ENCODE peak calls at places on chromosomes 11 and 22, in eight cellular contexts. W is heart right ventricle, D is prostate gland, F is A549, N is transverse colon, Q is aorta, M is pancreas, R is ascending aorta. S is an unnamed sample. For H3K4me1, the result is how much of the 10 kb centered on the place peaks cover.

GRCh38 chr11:8273281-8273680 is 9.6 kb upstream of the LMO1 start:
- DNase-seq in W (no peak), D (no peak), F (peak), N (no peak), Q (no peak), M (no peak), R (no peak), S (no peak)

GRCh38 chr11:134762248-134763029 is 350.4 kb upstream of the B3GAT1 start:
- DNase-seq in W (peak), D (no peak), F (no peak), N (no peak), Q (no peak), M (no peak), R (no peak), S (no peak)

GRCh38 chr11:67468509-67468834 is 579 bp downstream of the TMEM134 start:
- DNase-seq in W (no peak), D (no peak), F (no peak), N (no peak), Q (no peak), M (no peak), R (no peak), S (no peak)

GRCh38 chr11:106424111-106424510 is 346.6 kb downstream of the AASDHPPT start:
- DNase-seq in W (no peak), D (no peak), F (no peak), N (no peak), Q (no peak), M (no peak), R (no peak), S (no peak)

GRCh38 chr11:109267293-109268095 is 154.5 kb upstream of the C11orf87 start:
- DNase-seq in W (no peak), D (no peak), F (no peak), N (no peak), Q (no peak), M (no peak), R (no peak), S (peak)

GRCh38 chr11:41533761-41534160 is 74.3 kb upstream of the LRRC4C start:
- DNase-seq in W (no peak), D (no peak), F (no peak), N (no peak), Q (no peak), M (no peak), R (no peak), S (no peak)

GRCh38 chr11:107598225-107599139 is 7.5 kb downstream of the ELMOD1 start:
- DNase-seq in W (no peak), D (no peak), F (peak), N (no peak), Q (no peak), M (no peak), R (no peak), S (peak)

GRCh38 chr11:5267033-5267563 is 2.6 kb downstream of the HBE1 start:
- DNase-seq in W (no peak), D (no peak), F (no peak), N (no peak), Q (no peak), M (no peak), R (no peak), S (no peak)

GRCh38 chr11:69018924-69019323 is 5.9 kb upstream of the MRGPRF start:
- DNase-seq in W (no peak), D (no peak), F (no peak), N (no peak), Q (peak), M (no peak), R (no peak), S (peak)

GRCh38 chr11:57214494-57214893 is 22.6 kb downstream of the APLNR start:
- DNase-seq in W (no peak), D (no peak), F (peak), N (no peak), Q (no peak), M (no peak), R (no peak), S (peak)

GRCh38 chr11:64675417-64676252 is 47.4 kb downstream of the NRXN2 start:
- DNase-seq in W (peak), D (no peak), F (peak), N (no peak), Q (peak), M (no peak), R (peak), S (peak)

GRCh38 chr11:72687326-72687725 is 13.1 kb upstream of the PDE2A start:
- DNase-seq in W (no peak), D (no peak), F (no peak), N (no peak), Q (no peak), M (no peak), R (no peak), S (no peak)

GRCh38 chr11:131033151-131033651 is 116.9 kb upstream of the SNX19 start:
- DNase-seq in W (no peak), D (no peak), F (peak), N (no peak), Q (no peak), M (no peak), R (no peak), S (peak)

GRCh38 chr22:35430897-35431322 is 31.0 kb downstream of the MCM5 start:
- DNase-seq in W (peak), D (peak), F (peak), N (peak), Q (peak), M (peak), R (peak), S (peak)
- H3K27ac ChIP-seq in W (no peak), D (peak), F (peak), N (peak), Q (no peak), M (no peak), R (peak), S (no peak)

GRCh38 chr11:102144357-102145342 is 34.4 kb downstream of the YAP1 start:
- DNase-seq in W (peak), D (no peak), F (no peak), N (peak), Q (no peak), M (no peak), R (no peak), S (peak)
- H3K4me1 ChIP-seq in W (half or more), D (under half), F (under half), N (under half), Q (under half), M (under half), R (under half), S (half or more)

DNA sequence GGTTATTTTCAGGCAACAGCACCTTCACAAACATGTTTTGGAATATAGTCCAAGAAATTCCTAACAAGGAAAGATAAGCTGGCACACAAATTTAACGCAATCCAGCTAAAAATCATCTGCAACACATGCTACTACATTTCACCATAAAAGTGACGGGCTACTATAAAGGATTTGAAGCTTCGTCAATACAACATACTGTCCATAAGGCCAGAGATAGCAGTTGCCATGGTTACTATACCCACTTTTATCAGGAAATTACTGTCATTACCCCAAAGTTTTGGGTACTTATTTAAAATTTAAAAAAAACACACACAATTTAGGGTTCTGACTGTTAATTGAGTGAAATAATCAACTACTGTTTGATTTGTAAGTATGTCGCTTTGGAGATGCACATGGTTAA is 6.9 kb downstream of the PHF21A start:
- DNase-seq in W (no peak), D (no peak), F (no peak), N (no peak), Q (no peak), M (no peak), R (no peak), S (no peak)
- H3K27ac ChIP-seq in W (no peak), D (no peak), F (no peak), N (no peak), Q (no peak), M (no peak), R (no peak), S (peak)

DNA sequence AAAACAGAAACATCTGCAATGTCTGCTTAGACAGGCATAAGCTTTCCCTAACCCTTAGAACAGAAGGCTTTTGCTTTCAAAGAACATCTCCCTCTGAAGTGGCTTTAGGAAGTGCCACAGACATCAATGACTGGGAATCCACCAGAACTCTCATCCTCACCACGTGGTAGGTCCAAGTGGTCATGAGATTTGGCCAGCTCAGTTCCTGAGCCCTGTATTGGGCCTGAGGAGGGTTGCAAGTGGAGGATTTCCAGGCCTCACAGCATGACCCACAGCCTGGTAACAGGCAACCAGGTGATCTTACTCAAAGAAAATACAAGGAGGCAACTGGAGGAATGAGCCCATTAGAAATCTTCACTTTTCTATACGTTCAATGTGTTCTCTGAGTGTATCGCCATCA is 1.6 kb downstream of the CASP1 start:
- DNase-seq in W (no peak), D (no peak), F (no peak), N (no peak), Q (peak), M (no peak), R (no peak), S (no peak)
- H3K4me1 ChIP-seq in W (under half), D (under half), F (under half), N (under half), Q (under half), M (under half), R (under half), S (under half)

DNA sequence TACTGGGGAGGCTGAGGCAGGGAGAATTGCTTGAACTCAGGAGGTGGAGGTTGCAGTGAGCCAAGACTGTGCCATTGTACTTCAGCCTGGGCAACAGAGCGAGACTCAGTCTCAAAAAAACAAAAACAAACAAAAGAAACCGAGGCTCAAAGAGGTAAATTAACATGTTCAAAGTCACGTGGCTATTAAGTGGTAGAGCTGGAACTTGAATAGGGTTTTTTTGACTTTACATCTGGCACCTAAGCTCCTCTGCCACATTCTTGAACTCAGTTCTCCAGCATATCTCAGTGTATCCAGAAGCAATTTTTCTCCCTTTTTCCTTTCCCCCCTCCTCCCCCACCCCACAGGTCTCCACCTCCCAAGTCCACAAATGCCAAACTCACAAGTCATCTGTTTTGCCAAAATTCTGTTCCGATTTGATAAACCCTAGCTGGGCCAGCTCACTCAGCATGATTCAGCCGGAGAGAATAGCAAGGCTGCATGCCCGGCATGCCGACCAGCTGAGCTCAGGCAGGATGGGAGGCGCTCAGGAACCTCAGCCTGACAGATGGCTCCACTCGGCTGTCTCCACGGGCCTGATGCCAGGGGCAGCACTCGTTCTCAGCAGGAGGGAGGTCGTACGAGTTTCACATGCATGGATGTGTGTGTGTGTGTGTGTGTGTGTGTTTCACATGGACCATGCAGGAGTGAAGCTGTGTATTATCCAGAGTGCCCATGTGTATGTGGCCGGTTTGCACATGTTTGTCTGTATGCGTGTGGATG is 63.2 kb upstream of the RRAS2 start:
- DNase-seq in W (peak), D (peak), F (peak), N (peak), Q (peak), M (peak), R (peak), S (peak)
- H3K27ac ChIP-seq in W (peak), D (no peak), F (peak), N (peak), Q (peak), M (no peak), R (peak), S (no peak)

GRCh38 chr22:31090217-31091085 is 9.3 kb downstream of the SMTN start:
- DNase-seq in W (no peak), D (no peak), F (no peak), N (peak), Q (peak), M (peak), R (no peak), S (no peak)

GRCh38 chr22:31089101-31090100 is 8.3 kb downstream of the SMTN start:
- DNase-seq in W (peak), D (no peak), F (no peak), N (peak), Q (peak), M (peak), R (no peak), S (peak)

GRCh38 chr22:31086703-31087330 is 5.7 kb downstream of the SMTN start:
- DNase-seq in W (peak), D (no peak), F (no peak), N (no peak), Q (no peak), M (no peak), R (no peak), S (no peak)

GRCh38 chr22:31087744-31088215 is 6.7 kb downstream of the SMTN start:
- DNase-seq in W (no peak), D (no peak), F (no peak), N (no peak), Q (no peak), M (peak), R (no peak), S (no peak)

DNA sequence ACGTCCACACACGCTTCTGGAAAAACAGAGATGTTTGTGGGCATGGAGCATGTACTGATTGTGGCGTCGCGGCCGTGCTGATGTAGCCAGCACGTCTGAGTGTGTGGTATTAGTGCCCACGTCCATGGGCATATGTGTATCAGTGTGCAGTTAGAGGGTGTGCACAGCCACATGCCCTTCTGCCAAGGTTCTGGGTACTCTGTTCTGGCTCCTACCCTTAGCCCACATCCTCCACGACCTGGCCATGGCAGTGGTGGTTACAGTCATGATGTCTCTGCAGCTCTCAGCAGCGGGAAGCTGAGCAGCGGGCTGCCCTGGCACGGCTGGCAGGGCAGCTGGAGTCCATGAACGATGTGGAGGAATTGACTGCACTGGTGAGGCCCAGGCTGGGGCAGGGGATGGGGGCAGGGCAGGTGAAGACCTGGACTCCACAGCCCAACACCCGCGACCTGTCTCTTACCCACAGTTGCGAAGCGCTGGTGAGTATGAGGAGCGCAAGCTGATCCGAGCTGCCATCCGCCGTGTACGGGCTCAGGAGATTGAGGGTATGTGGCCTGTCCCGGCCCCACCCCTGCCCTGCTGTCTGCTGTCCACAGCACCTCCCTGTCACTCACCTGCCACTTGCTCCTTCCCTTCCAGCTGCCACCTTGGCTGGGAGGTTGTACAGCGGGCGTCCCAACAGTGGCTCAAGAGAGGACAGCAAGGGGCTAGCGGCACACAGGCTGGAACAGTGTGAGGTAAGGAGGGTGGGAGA is 7.3 kb downstream of the SMTN start:
- DNase-seq in W (no peak), D (no peak), F (no peak), N (no peak), Q (peak), M (peak), R (no peak), S (no peak)
- H3K4me1 ChIP-seq in W (half or more), D (under half), F (under half), N (under half), Q (under half), M (under half), R (under half), S (under half)

GRCh38 chr11:118806400-118806799 is 15.4 kb upstream of the DDX6 start:
- DNase-seq in W (no peak), D (no peak), F (no peak), N (no peak), Q (no peak), M (no peak), R (no peak), S (no peak)
- H3K27ac ChIP-seq in W (no peak), D (no peak), F (no peak), N (no peak), Q (no peak), M (no peak), R (no peak), S (no peak)

S was measured in cardiac muscle cell.